ENCODE peak calls at places on chromosomes 7 and 10, in four cellular contexts. Z is HepG2, Q is K562, I is H1. T is an unnamed sample.

GRCh38 chr7:116426428-116427156 is 72.9 kb upstream of the CAV2 start:
- DNase-seq in Z (no peak), Q (no peak), I (no peak), T (no peak)

GRCh38 chr7:44748948-44749731 is 493 bp downstream of the ZMIZ2 start:
- DNase-seq in Z (no peak), Q (peak), I (no peak), T (peak)

GRCh38 chr10:86668297-86669165 is at the start of gene LDB3:
- DNase-seq in Z (no peak), Q (no peak), I (no peak), T (no peak)

GRCh38 chr10:126468876-126469643 is 80.8 kb upstream of the ADAM12 start:
- DNase-seq in Z (no peak), Q (no peak), I (no peak), T (no peak)

GRCh38 chr10:133326745-133327650 is 9.7 kb downstream of the CALY start:
- DNase-seq in Z (no peak), Q (no peak), I (no peak), T (no peak)

GRCh38 chr7:117062300-117062699 is 109.0 kb downstream of the ST7 start:
- DNase-seq in Z (no peak), Q (no peak), I (no peak), T (no peak)

GRCh38 chr10:97849491-97850402 is at the start of gene GOLGA7B:
- DNase-seq in Z (peak), Q (peak), I (peak), T (peak)

GRCh38 chr7:117217636-117218035 is 105.2 kb downstream of the WNT2 start:
- DNase-seq in Z (no peak), Q (no peak), I (no peak), T (no peak)

GRCh38 chr10:124231188-124232135 is 138.1 kb upstream of the CHST15 start:
- DNase-seq in Z (no peak), Q (peak), I (no peak), T (no peak)

GRCh38 chr7:78510580-78511188 is 712.1 kb downstream of the PHTF2 start:
- DNase-seq in Z (peak), Q (no peak), I (no peak), T (peak)

GRCh38 chr7:158576050-158576762 is 11.4 kb downstream of the PTPRN2 start:
- DNase-seq in Z (no peak), Q (no peak), I (no peak), T (no peak)

GRCh38 chr7:44581426-44581906 is 565 bp downstream of the TMED4 start:
- DNase-seq in Z (no peak), Q (peak), I (no peak), T (peak)

GRCh38 chr10:90779573-90779972 is 78.3 kb downstream of the HTR7 start:
- DNase-seq in Z (peak), Q (peak), I (no peak), T (peak)

GRCh38 chr10:86523348-86523747 is 1.8 kb upstream of the WAPL start:
- DNase-seq in Z (peak), Q (peak), I (no peak), T (peak)

GRCh38 chr7:22622386-22622785 is 104.6 kb upstream of the IL6 start:
- DNase-seq in Z (no peak), Q (no peak), I (no peak), T (no peak)

GRCh38 chr10:21355591-21356011 is 169.9 kb downstream of the SKIDA1 start:
- DNase-seq in Z (no peak), Q (no peak), I (no peak), T (no peak)

GRCh38 chr10:116694927-116695268 is 47.5 kb downstream of the HSPA12A start:
- DNase-seq in Z (no peak), Q (no peak), I (no peak), T (no peak)

GRCh38 chr7:107725138-107725740 is 18.7 kb upstream of the CBLL1 start:
- DNase-seq in Z (peak), Q (peak), I (no peak), T (peak)

GRCh38 chr7:131921016-131921415 is 364.6 kb upstream of the PODXL start:
- DNase-seq in Z (no peak), Q (no peak), I (no peak), T (no peak)

GRCh38 chr7:91355680-91356435 is 91.6 kb downstream of the FZD1 start:
- DNase-seq in Z (no peak), Q (no peak), I (peak), T (peak)

GRCh38 chr10:10471758-10472157 is 545.9 kb upstream of the CELF2 start:
- DNase-seq in Z (no peak), Q (no peak), I (no peak), T (no peak)

GRCh38 chr7:47432988-47433895 is 148.7 kb downstream of the TNS3 start:
- DNase-seq in Z (no peak), Q (no peak), I (no peak), T (no peak)
- TF ChIP-seq POLR2AphosphoS5 in Z (no peak), Q (no peak), I (no peak), T (no peak)

GRCh38 chr7:90210925-90211324 is 615 bp upstream of the STEAP2 start:
- DNase-seq in Z (peak), Q (no peak), I (peak), T (peak)
- H3K4me3 ChIP-seq in Z (peak), Q (no peak), I (peak), T (peak)

GRCh38 chr10:30701471-30702173 is 72.1 kb upstream of the LYZL2 start:
- DNase-seq in Z (no peak), Q (no peak), I (no peak), T (no peak)
- TF ChIP-seq CREB1 in Z (no peak), Q (no peak), I (no peak), T (peak)

GRCh38 chr10:119896937-119897336 is 4.4 kb downstream of the SEC23IP start:
- DNase-seq in Z (peak), Q (no peak), I (no peak), T (no peak)
- TF ChIP-seq POLR2AphosphoS5 in Z (no peak), Q (no peak), I (no peak), T (no peak)

GRCh38 chr10:113073549-113074189 is 123.6 kb downstream of the TCF7L2 start:
- DNase-seq in Z (peak), Q (peak), I (no peak), T (peak)
- H3K4me3 ChIP-seq in Z (peak), Q (no peak), I (no peak), T (no peak)

DNA sequence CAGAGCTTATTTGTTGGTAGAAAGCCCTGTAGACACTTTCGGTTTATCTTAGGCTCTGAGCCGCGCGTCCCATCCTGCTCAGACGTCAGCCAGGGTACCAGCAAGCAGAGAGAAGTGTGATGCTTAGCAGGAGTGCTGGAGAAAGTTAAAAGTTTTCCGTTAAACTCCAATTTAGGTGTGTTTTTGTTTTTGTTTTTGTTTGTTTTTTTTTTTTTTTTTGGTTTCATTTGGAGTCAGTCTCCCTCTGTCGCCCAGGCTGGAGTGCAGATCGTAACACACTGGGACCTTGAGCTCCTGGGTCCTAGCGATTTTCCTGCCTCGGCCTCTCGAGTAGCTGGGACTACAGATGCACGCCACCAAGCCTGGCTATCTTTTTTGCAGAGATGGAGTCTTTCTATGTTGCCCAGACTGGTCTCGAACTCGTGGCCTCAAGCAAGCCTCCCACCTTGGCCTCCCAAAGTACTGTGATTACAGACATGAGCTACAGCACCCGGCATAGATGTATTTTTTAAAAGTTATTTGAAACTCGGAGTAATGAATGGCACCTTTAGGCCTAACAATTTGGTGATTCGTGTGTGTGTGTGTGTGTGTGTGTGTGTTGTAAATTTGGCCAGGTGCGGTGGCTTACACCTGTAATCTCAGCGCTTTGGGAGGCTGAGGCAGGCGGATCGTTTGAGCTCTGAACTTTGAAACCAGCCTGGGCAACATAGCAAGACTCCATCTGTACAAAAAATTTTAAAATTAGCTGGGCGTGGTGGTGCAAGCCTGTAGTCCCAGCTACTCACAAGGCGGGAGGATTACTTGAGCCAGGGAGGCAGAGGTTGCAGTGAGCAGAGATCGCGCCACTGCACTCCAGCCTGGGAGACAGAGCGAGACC is 1.3 kb upstream of the HIP1 start:
- DNase-seq in Z (no peak), Q (no peak), I (no peak), T (peak)
- TF ChIP-seq CREB1 in Z (no peak), Q (no peak), I (no peak), T (no peak)

GRCh38 chr7:75740846-75741497 is 2.2 kb upstream of the HIP1 start:
- DNase-seq in Z (peak), Q (no peak), I (peak), T (peak)

GRCh38 chr7:75737856-75738603 is 711 bp downstream of the HIP1 start:
- DNase-seq in Z (no peak), Q (no peak), I (no peak), T (peak)

GRCh38 chr7:75735581-75736350 is 3.0 kb downstream of the HIP1 start:
- DNase-seq in Z (no peak), Q (peak), I (no peak), T (no peak)

GRCh38 chr7:75738604-75738974 is at the start of gene HIP1:
- DNase-seq in Z (no peak), Q (no peak), I (no peak), T (no peak)

GRCh38 chr7:75738975-75739795 is 444 bp upstream of the HIP1 start:
- DNase-seq in Z (peak), Q (peak), I (peak), T (peak)
- TF ChIP-seq POLR2AphosphoS5 in Z (no peak), Q (peak), I (no peak), T (peak)

GRCh38 chr7:128406147-128406985 is 3.4 kb downstream of the IMPDH1 start:
- DNase-seq in Z (no peak), Q (no peak), I (peak), T (peak)
- H3K4me3 ChIP-seq in Z (peak), Q (no peak), I (peak), T (peak)